ENCODE peak calls at places on chromosomes 4 and X, in six cellular contexts. P is ovary, C is lung, W is left ventricle myocardium inferior, Z is H9, E is psoas muscle. G is an unnamed sample.
A peak's percentile ranks its signal among the peaks of the same experiment; 100 is the strongest.

GRCh38 chrX:70476934-70477733 is 32.5 kb downstream of the DLG3 start:
- DNase-seq in P (peak; percentile 54), C (no peak), W (no peak), Z (peak; percentile 68), E (peak; percentile 19), G (peak; percentile 53)

GRCh38 chrX:20221902-20222301 is 44.8 kb downstream of the RPS6KA3 start:
- DNase-seq in P (no peak), C (no peak), W (no peak), Z (no peak), E (no peak), G (no peak)

GRCh38 chr4:36712013-36712412 is 430.6 kb downstream of the DTHD1 start:
- DNase-seq in P (no peak), C (no peak), W (no peak), Z (no peak), E (no peak), G (peak; percentile 8)

GRCh38 chrX:154140742-154141141 is 3.3 kb upstream of the OPN1LW start:
- DNase-seq in P (no peak), C (no peak), W (no peak), Z (no peak), E (no peak), G (no peak)

GRCh38 chr4:37802068-37802666 is 24.3 kb upstream of the PGM2 start:
- DNase-seq in P (peak; percentile 9), C (peak; percentile 55), W (peak; percentile 26), Z (peak; percentile 80), E (peak; percentile 25), G (peak; percentile 64)

GRCh38 chr4:80365928-80366327 is 30.4 kb downstream of the CFAP299 start:
- DNase-seq in P (no peak), C (peak; percentile 54), W (no peak), Z (peak; percentile 62), E (peak; percentile 27), G (peak; percentile 70)

GRCh38 chrX:40877869-40878268 is 142.5 kb upstream of the MED14 start:
- DNase-seq in P (no peak), C (no peak), W (no peak), Z (no peak), E (no peak), G (no peak)

GRCh38 chr4:8046925-8047541 is 107.4 kb upstream of the AFAP1 start:
- DNase-seq in P (no peak), C (no peak), W (no peak), Z (no peak), E (no peak), G (no peak)

GRCh38 chrX:122046226-122046625 is 998.8 kb downstream of the GLUD2 start:
- DNase-seq in P (no peak), C (no peak), W (no peak), Z (no peak), E (no peak), G (no peak)

GRCh38 chr4:3470244-3471097 is 7.4 kb downstream of the DOK7 start:
- DNase-seq in P (no peak), C (no peak), W (peak; percentile 15), Z (no peak), E (peak; percentile 8), G (no peak)

GRCh38 chr4:65951177-65951576 is 280.9 kb upstream of the EPHA5 start:
- DNase-seq in P (no peak), C (no peak), W (no peak), Z (no peak), E (no peak), G (no peak)

GRCh38 chr4:142656178-142656577 is 189.9 kb downstream of the INPP4B start:
- DNase-seq in P (no peak), C (no peak), W (no peak), Z (no peak), E (peak; percentile 10), G (no peak)

GRCh38 chrX:23902419-23902818 is 5.3 kb downstream of the APOO start:
- DNase-seq in P (no peak), C (no peak), W (no peak), Z (no peak), E (no peak), G (peak; percentile 22)

GRCh38 chrX:100874240-100874798 is at the start of gene NOX1:
- DNase-seq in P (no peak), C (no peak), W (no peak), Z (no peak), E (no peak), G (no peak)

GRCh38 chr4:172514011-172514410 is 654.6 kb upstream of the GALNT7 start:
- DNase-seq in P (no peak), C (no peak), W (no peak), Z (no peak), E (no peak), G (no peak)

GRCh38 chrX:151714367-151714766 is 1.5 kb upstream of the FATE1 start:
- DNase-seq in P (no peak), C (no peak), W (no peak), Z (no peak), E (no peak), G (no peak)

GRCh38 chr4:116516711-116517110 is 568.7 kb downstream of the TRAM1L1 start:
- DNase-seq in P (no peak), C (no peak), W (no peak), Z (no peak), E (no peak), G (no peak)

GRCh38 chr4:157226601-157227000 is 6.1 kb downstream of the GRIA2 start:
- DNase-seq in P (no peak), C (no peak), W (no peak), Z (no peak), E (no peak), G (no peak)

GRCh38 chr4:157222764-157223145 is 2.2 kb downstream of the GRIA2 start:
- DNase-seq in P (no peak), C (no peak), W (no peak), Z (no peak), E (no peak), G (no peak)

GRCh38 chr4:157223446-157223845 is 2.9 kb downstream of the GRIA2 start:
- DNase-seq in P (no peak), C (no peak), W (no peak), Z (no peak), E (no peak), G (no peak)

GRCh38 chr4:157225096-157225495 is 4.6 kb downstream of the GRIA2 start:
- DNase-seq in P (no peak), C (no peak), W (no peak), Z (no peak), E (no peak), G (no peak)

GRCh38 chr4:157226035-157226434 is 5.5 kb downstream of the GRIA2 start:
- DNase-seq in P (no peak), C (no peak), W (no peak), Z (no peak), E (no peak), G (no peak)
- TF ChIP-seq CTCF in P (no peak), C (no peak), W (no peak), Z (no peak), E (no peak), G (no peak)

DNA sequence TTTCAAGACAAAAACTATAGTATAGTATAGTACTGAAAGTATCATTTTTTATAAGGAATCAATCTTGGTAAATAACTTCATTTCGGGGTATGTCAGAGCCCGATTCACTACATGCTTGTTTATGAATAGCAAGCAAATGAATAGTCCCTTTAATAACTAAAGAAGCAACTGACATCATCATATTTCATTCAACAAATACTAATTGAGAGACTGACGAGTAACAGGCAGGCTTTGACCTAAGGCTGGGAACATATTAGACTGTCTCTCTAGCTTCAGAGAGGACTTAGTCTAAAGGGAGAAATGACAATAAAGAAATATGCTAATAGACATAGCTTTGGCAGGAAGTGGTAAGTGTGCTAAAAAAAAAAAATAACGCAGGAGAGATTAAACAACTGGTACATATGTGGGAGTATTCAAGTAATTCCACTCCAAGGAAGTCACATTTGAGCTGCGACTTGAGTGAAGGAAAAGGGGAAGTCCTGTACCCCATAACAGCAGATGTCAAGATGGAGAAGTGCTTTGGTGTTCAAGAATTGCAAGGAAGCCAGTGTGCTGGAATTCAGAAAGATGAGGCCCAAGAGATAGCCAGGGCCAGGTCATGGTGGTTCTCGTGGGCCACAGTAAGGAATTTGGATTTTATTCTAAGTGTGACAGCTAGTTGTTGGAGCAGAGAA is 284.9 kb downstream of the FBXO8 start:
- DNase-seq in P (no peak), C (no peak), W (no peak), Z (no peak), E (no peak), G (no peak)
- H3K27ac ChIP-seq in P (no peak overlapping the region), C (no peak overlapping the region), W (no peak overlapping the region), Z (no peak overlapping the region), E (no peak overlapping the region), G (no peak overlapping the region)

DNA sequence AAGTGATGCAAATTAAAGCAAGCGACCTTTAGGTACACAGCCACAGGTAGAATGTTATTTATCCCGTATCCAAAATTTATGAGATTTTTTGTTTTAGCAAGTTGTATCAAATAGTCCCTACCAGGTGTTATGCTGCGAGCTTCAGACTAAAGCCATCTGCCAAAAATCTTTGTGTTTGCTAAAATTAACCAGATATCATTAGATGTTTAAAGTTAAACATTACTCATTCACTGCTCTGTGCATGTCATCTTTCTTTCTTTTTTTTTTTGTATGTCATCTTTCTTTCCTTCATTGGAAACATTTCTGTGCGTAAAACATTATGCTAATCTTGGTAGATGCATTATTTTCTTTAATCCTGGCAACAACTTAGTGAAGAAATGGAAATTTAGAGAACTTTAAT is 173.1 kb downstream of the FHIP1A start:
- DNase-seq in P (no peak), C (no peak), W (no peak), Z (no peak), E (no peak), G (no peak)
- TF ChIP-seq CTCF in P (no peak), C (no peak), W (no peak), Z (no peak), E (no peak), G (no peak)

GRCh38 chr4:171007618-171008390 is 805.4 kb upstream of the GALNTL6 start:
- DNase-seq in P (no peak), C (no peak), W (no peak), Z (no peak), E (no peak), G (no peak)

GRCh38 chr4:171002246-171002645 is 811.0 kb upstream of the GALNTL6 start:
- DNase-seq in P (no peak), C (no peak), W (no peak), Z (no peak), E (no peak), G (no peak)
- H3K27ac ChIP-seq in P (no peak overlapping the region), C (no peak overlapping the region), W (no peak overlapping the region), Z (no peak overlapping the region), E (no peak overlapping the region), G (no peak overlapping the region)

DNA sequence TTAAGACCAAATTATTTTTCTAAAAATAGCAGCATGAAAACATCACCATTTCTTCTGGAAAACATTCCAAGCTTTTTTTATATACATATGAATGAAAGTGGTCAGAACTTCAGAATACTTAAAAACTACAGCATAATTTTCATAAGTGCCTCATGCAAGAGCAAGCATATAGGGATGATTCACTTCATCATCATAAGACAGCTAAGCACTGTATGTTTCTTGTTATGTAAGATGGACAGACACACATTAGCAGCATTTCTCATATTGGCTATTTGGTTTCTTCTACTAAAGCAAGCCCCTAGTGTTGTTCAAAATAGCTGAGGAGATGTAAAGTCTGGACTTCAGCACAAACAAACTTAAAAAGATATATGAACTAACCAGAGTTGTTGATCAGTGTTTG is 213.1 kb upstream of the NOCT start:
- DNase-seq in P (no peak), C (no peak), W (no peak), Z (no peak), E (no peak), G (no peak)
- TF ChIP-seq CTCF in P (no peak), C (no peak), W (no peak), Z (no peak), E (no peak), G (no peak)

DNA sequence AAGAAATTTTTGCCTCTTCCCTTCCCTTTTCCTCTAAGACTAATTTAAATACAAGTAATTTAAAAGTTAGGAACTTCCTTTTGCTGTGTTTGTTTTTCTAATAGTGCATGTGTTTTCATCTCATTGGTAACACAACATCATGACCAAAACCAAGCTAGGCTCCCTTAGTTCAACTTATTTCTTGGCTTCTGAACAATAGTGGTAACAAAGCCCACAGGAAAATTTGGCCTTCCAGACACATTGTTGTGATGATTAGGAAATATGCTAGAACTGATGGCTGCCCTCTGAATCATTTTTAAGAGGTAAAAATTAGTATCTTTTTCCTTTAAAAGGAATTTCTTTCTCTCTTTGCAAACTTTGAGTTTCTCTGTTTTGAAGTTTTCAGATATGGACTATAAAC is 25.5 kb upstream of the TEC start:
- DNase-seq in P (no peak), C (no peak), W (no peak), Z (no peak), E (no peak), G (no peak)
- H3K27ac ChIP-seq in P (no peak overlapping the region), C (no peak overlapping the region), W (no peak overlapping the region), Z (no peak overlapping the region), E (no peak overlapping the region), G (no peak overlapping the region)